ENCODE peak calls at places on chromosomes 12 and 14, in five cellular contexts. G is GM23248, H is neural progenitor cell, W is tibial nerve, L is lower lobe of right lung. O is an unnamed sample. For H3K9me3, the result is how much of the 10 kb centered on the place peaks cover.

GRCh38 chr12:7646178-7646475 is 19.6 kb downstream of the APOBEC1 start:
- DNase-seq in G (no peak), H (no peak), W (no peak), L (no peak), O (no peak)

GRCh38 chr12:20508362-20508761 is 140.0 kb downstream of the PDE3A start:
- DNase-seq in G (peak), H (no peak), W (no peak), L (no peak), O (no peak)

GRCh38 chr12:20442322-20442721 is 74.0 kb downstream of the PDE3A start:
- DNase-seq in G (no peak), H (no peak), W (no peak), L (no peak), O (no peak)

GRCh38 chr14:74882103-74882920 is 596 bp downstream of the DLST start:
- DNase-seq in G (peak), H (peak), W (peak), L (peak), O (peak)

GRCh38 chr12:49055978-49056754 is 4.4 kb downstream of the KMT2D start:
- DNase-seq in G (peak), H (peak), W (peak), L (peak), O (no peak)

GRCh38 chr14:72755766-72756165 is 138.1 kb downstream of the DPF3 start:
- DNase-seq in G (no peak), H (no peak), W (no peak), L (no peak), O (no peak)

GRCh38 chr14:92638266-92638665 is 110.2 kb downstream of the LGMN start:
- DNase-seq in G (no peak), H (no peak), W (no peak), L (no peak), O (no peak)

GRCh38 chr12:92208613-92209121 is 63.0 kb upstream of the BTG1 start:
- DNase-seq in G (peak), H (peak), W (peak), L (no peak), O (no peak)

GRCh38 chr12:52063986-52064649 is 5.7 kb upstream of the ATG101 start:
- DNase-seq in G (peak), H (no peak), W (no peak), L (no peak), O (no peak)

GRCh38 chr14:95098984-95099599 is 58.2 kb downstream of the DICER1 start:
- DNase-seq in G (peak), H (peak), W (peak), L (peak), O (no peak)

GRCh38 chr12:2152134-2152533 is 99.3 kb downstream of the CACNA1C start:
- DNase-seq in G (no peak), H (no peak), W (no peak), L (no peak), O (no peak)

GRCh38 chr14:101774006-101774755 is 12.7 kb downstream of the PPP2R5C start:
- DNase-seq in G (no peak), H (no peak), W (no peak), L (no peak), O (no peak)

GRCh38 chr12:18250313-18250916 is 10.9 kb upstream of the PIK3C2G start:
- DNase-seq in G (peak), H (peak), W (peak), L (no peak), O (no peak)

GRCh38 chr14:48826058-48826457 is 760.1 kb downstream of the RPS29 start:
- DNase-seq in G (no peak), H (no peak), W (no peak), L (no peak), O (no peak)

GRCh38 chr14:105646175-105646574 is 119.8 kb downstream of the TMEM121 start:
- DNase-seq in G (no peak), H (no peak), W (no peak), L (peak), O (no peak)

DNA sequence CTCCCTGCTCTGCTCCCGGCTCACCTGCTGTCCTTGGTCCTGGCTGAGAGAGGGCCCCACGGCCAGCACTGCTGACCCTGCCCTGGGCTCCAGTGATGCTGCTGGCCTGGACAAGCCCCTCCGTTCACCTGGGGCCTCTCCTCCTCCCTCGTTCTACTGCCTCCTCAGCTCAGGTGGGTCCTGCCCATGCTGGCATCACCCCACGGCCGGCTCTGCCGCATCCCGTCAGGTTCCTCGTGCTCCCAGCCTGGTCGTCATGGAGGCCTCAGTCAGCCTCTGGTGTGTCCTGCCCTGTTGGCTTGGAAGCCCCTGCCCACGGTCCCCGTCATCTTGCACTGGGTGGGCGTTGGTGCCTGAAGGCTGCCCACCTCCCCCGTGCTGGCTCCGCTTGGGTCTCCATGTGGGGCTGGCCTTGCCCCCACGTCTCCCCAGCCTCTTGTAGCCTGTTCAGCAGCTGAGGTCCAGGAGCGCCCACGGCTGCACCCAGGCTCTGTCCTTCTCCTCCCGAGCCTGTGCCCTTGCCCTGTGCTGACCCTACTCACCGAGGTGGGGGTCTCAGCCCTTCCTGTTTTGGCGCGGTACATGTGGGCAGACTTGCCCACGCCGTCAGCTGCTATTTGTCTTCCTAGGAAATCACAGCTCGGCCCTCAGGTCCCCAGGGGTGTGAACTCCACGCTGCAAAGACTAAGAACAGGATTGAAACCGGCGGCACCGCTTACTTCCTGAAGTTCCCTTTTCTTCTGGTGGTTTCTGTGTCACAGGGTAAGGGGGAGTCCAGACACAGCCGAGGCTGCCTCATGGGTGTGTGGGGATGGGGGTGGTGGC is 121.6 kb downstream of the TMEM121 start:
- DNase-seq in G (no peak), H (no peak), W (no peak), L (peak), O (no peak)
- H3K9me3 ChIP-seq in G (under half), H (under half), W (under half), L (under half), O (under half)

GRCh38 chr14:29783556-29783955 is 144.1 kb downstream of the PRKD1 start:
- DNase-seq in G (no peak), H (no peak), W (no peak), L (no peak), O (no peak)

GRCh38 chr14:29789475-29789874 is 138.2 kb downstream of the PRKD1 start:
- DNase-seq in G (no peak), H (no peak), W (no peak), L (no peak), O (no peak)

GRCh38 chr14:29788093-29788492 is 139.6 kb downstream of the PRKD1 start:
- DNase-seq in G (no peak), H (no peak), W (no peak), L (no peak), O (no peak)
- H3K9me3 ChIP-seq in G (under half), H (under half), W (under half), L (under half), O (under half)

GRCh38 chr14:98489115-98489514 is 782.9 kb downstream of the BCL11B start:
- DNase-seq in G (no peak), H (no peak), W (no peak), L (no peak), O (no peak)
- H3K9me3 ChIP-seq in G (under half), H (under half), W (under half), L (under half), O (under half)

DNA sequence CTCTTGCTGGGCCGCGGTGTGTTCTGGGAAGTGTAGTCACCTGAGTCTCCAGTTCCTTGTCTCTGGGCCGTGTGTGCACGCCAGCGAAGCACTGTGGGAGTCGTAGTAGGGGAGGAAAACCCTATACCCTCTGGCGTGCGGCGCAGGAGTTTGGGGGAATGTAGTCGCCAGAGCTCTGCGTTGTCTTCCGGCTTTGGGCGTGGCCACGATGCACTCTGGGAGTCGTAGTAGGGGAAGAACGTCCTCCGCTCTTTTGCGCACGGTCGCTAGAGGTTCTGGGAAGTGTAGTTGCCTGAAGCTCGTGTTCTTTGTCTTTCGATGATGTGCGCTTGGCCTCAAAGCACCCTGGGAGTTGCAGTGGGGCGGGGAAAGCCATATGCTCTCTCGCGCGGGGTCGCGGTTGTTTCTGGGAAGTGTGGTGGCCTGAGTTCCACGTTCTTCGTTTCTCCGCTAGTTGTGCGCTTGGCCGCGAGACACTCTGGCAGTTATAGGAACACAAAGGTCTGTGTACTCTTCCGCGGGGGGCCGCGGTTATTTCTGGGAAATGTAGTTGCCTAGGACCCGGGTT is 588 bp upstream of the ZNF140 start:
- DNase-seq in G (peak), H (peak), W (peak), L (peak), O (peak)
- H3K9me3 ChIP-seq in G (under half), H (half or more), W (under half), L (half or more), O (under half)

GRCh38 chr14:26403760-26404159 is 194.1 kb downstream of the NOVA1 start:
- DNase-seq in G (peak), H (no peak), W (no peak), L (no peak), O (no peak)
- H3K9me3 ChIP-seq in G (under half), H (under half), W (under half), L (under half), O (under half)

GRCh38 chr12:30537228-30537627 is 158.4 kb downstream of the IPO8 start:
- DNase-seq in G (no peak), H (no peak), W (no peak), L (no peak), O (no peak)

GRCh38 chr12:30533518-30533917 is 162.2 kb downstream of the IPO8 start:
- DNase-seq in G (peak), H (no peak), W (no peak), L (no peak), O (no peak)

GRCh38 chr12:30529489-30530269 is 166.0 kb downstream of the IPO8 start:
- DNase-seq in G (no peak), H (no peak), W (no peak), L (no peak), O (no peak)

GRCh38 chr12:30531731-30532678 is 163.7 kb downstream of the IPO8 start:
- DNase-seq in G (no peak), H (no peak), W (no peak), L (no peak), O (no peak)
- H3K9me3 ChIP-seq in G (under half), H (under half), W (under half), L (under half), O (under half)

GRCh38 chr14:85106491-85106890 is 423.5 kb upstream of the FLRT2 start:
- DNase-seq in G (no peak), H (no peak), W (no peak), L (no peak), O (no peak)
- H3K9me3 ChIP-seq in G (under half), H (under half), W (under half), L (under half), O (under half)

O was measured in T-helper 17 cell.